ENCODE peak calls at places on chromosomes 2 and 18, in five cellular contexts. One of them, this sample, is unnamed.

GRCh38 chr2:7020468-7020867 is 103.3 kb downstream of the RNF144A start:
- DNase-seq in IMR-90: no peak
- DNase-seq in A549: no peak
- DNase-seq in K562: no peak
- DNase-seq in HepG2: no peak
- DNase-seq in this sample: no peak

GRCh38 chr2:150426315-150426714 is 61.2 kb downstream of the RND3 start:
- DNase-seq in IMR-90: peak
- DNase-seq in A549: no peak
- DNase-seq in K562: no peak
- DNase-seq in HepG2: no peak
- DNase-seq in this sample: no peak

GRCh38 chr2:20125616-20126015 is 74.2 kb upstream of the LAPTM4A start:
- DNase-seq in IMR-90: no peak
- DNase-seq in A549: no peak
- DNase-seq in K562: no peak
- DNase-seq in HepG2: no peak
- DNase-seq in this sample: no peak

GRCh38 chr2:233442028-233442310 is 87.7 kb downstream of the DGKD start:
- DNase-seq in IMR-90: no peak
- DNase-seq in A549: no peak
- DNase-seq in K562: no peak
- DNase-seq in HepG2: no peak
- DNase-seq in this sample: no peak

GRCh38 chr18:944440-944839 is 39.8 kb downstream of the ADCYAP1 start:
- DNase-seq in IMR-90: peak
- DNase-seq in A549: no peak
- DNase-seq in K562: no peak
- DNase-seq in HepG2: no peak
- DNase-seq in this sample: no peak

GRCh38 chr18:26071020-26071419 is 19.4 kb downstream of the SS18 start:
- DNase-seq in IMR-90: no peak
- DNase-seq in A549: no peak
- DNase-seq in K562: no peak
- DNase-seq in HepG2: no peak
- DNase-seq in this sample: no peak

GRCh38 chr18:48319796-48320638 is 89.2 kb downstream of the ZBTB7C start:
- DNase-seq in IMR-90: peak
- DNase-seq in A549: no peak
- DNase-seq in K562: no peak
- DNase-seq in HepG2: no peak
- DNase-seq in this sample: peak

GRCh38 chr2:202831241-202831997 is 40.1 kb downstream of the ICA1L start:
- DNase-seq in IMR-90: peak
- DNase-seq in A549: peak
- DNase-seq in K562: peak
- DNase-seq in HepG2: peak
- DNase-seq in this sample: peak

GRCh38 chr2:108918941-108919341 is 70.1 kb downstream of the EDAR start:
- DNase-seq in IMR-90: no peak
- DNase-seq in A549: no peak
- DNase-seq in K562: no peak
- DNase-seq in HepG2: no peak
- DNase-seq in this sample: no peak

GRCh38 chr2:104476563-104476988 is 377.3 kb upstream of the POU3F3 start:
- DNase-seq in IMR-90: no peak
- DNase-seq in A549: no peak
- DNase-seq in K562: no peak
- DNase-seq in HepG2: peak
- DNase-seq in this sample: no peak

GRCh38 chr2:2686228-2686627 is 355.2 kb upstream of the MYT1L start:
- DNase-seq in IMR-90: no peak
- DNase-seq in A549: no peak
- DNase-seq in K562: no peak
- DNase-seq in HepG2: no peak
- DNase-seq in this sample: no peak

GRCh38 chr2:158510887-158511286 is 54.1 kb downstream of the PKP4 start:
- DNase-seq in IMR-90: no peak
- DNase-seq in A549: no peak
- DNase-seq in K562: no peak
- DNase-seq in HepG2: no peak
- DNase-seq in this sample: no peak

GRCh38 chr2:98445167-98445522 is 487 bp downstream of the INPP4A start:
- DNase-seq in IMR-90: no peak
- DNase-seq in A549: no peak
- DNase-seq in K562: no peak
- DNase-seq in HepG2: no peak
- DNase-seq in this sample: no peak

GRCh38 chr18:50866765-50867164 is 12.2 kb upstream of the ME2 start:
- DNase-seq in IMR-90: no peak
- DNase-seq in A549: no peak
- DNase-seq in K562: no peak
- DNase-seq in HepG2: no peak
- DNase-seq in this sample: no peak

GRCh38 chr2:201923991-201924390 is 109.7 kb upstream of the FZD7 start:
- DNase-seq in IMR-90: no peak
- DNase-seq in A549: no peak
- DNase-seq in K562: no peak
- DNase-seq in HepG2: no peak
- DNase-seq in this sample: no peak

GRCh38 chr2:51981813-51982212 is 949.9 kb upstream of the NRXN1 start:
- DNase-seq in IMR-90: peak
- DNase-seq in A549: no peak
- DNase-seq in K562: no peak
- DNase-seq in HepG2: no peak
- DNase-seq in this sample: no peak

GRCh38 chr2:217652761-217653160 is 350.0 kb downstream of the TNS1 start:
- DNase-seq in IMR-90: peak
- DNase-seq in A549: no peak
- DNase-seq in K562: no peak
- DNase-seq in HepG2: no peak
- DNase-seq in this sample: no peak

GRCh38 chr2:31335921-31336570 is 78.5 kb downstream of the XDH start:
- DNase-seq in IMR-90: peak
- DNase-seq in A549: no peak
- DNase-seq in K562: no peak
- DNase-seq in HepG2: no peak
- DNase-seq in this sample: peak

GRCh38 chr2:231622963-231623362 is 30.3 kb downstream of the TEX44 start:
- DNase-seq in IMR-90: no peak
- DNase-seq in A549: no peak
- DNase-seq in K562: no peak
- DNase-seq in HepG2: no peak
- DNase-seq in this sample: no peak

GRCh38 chr2:100924520-100925451 is 77.3 kb upstream of the RPL31 start:
- DNase-seq in IMR-90: peak
- DNase-seq in A549: no peak
- DNase-seq in K562: no peak
- DNase-seq in HepG2: no peak
- DNase-seq in this sample: no peak

GRCh38 chr2:168552450-168552856 is 96.4 kb downstream of the CERS6 start:
- DNase-seq in IMR-90: no peak
- DNase-seq in A549: no peak
- DNase-seq in K562: no peak
- DNase-seq in HepG2: no peak
- DNase-seq in this sample: no peak

GRCh38 chr2:16068233-16068940 is 128.0 kb downstream of the MYCN start:
- DNase-seq in IMR-90: no peak
- DNase-seq in A549: no peak
- DNase-seq in K562: no peak
- DNase-seq in HepG2: peak
- DNase-seq in this sample: peak

GRCh38 chr2:175575346-175576258 is 394.1 kb upstream of the ATP5MC3 start:
- DNase-seq in IMR-90: no peak
- DNase-seq in A549: no peak
- DNase-seq in K562: no peak
- DNase-seq in HepG2: no peak
- DNase-seq in this sample: no peak

GRCh38 chr2:181140414-181140813 is 160.0 kb downstream of the UBE2E3 start:
- DNase-seq in IMR-90: no peak
- DNase-seq in A549: no peak
- DNase-seq in K562: no peak
- DNase-seq in HepG2: no peak
- DNase-seq in this sample: no peak

GRCh38 chr2:133177196-133177595 is 391.1 kb downstream of the NCKAP5 start:
- DNase-seq in IMR-90: peak
- DNase-seq in A549: no peak
- DNase-seq in K562: no peak
- DNase-seq in HepG2: no peak
- DNase-seq in this sample: no peak

GRCh38 chr2:88329815-88330603 is 122.5 kb downstream of the FOXI3 start:
- DNase-seq in IMR-90: peak
- DNase-seq in A549: no peak
- DNase-seq in K562: no peak
- DNase-seq in HepG2: peak
- DNase-seq in this sample: no peak

GRCh38 chr2:36356990-36357505 is 1.5 kb downstream of the CRIM1 start:
- DNase-seq in IMR-90: peak
- DNase-seq in A549: no peak
- DNase-seq in K562: no peak
- DNase-seq in HepG2: peak
- DNase-seq in this sample: peak

GRCh38 chr2:152499921-152500320 is 164.9 kb downstream of the FMNL2 start:
- DNase-seq in IMR-90: peak
- DNase-seq in A549: no peak
- DNase-seq in K562: no peak
- DNase-seq in HepG2: no peak
- DNase-seq in this sample: peak
- H3K4me2 ChIP-seq in IMR-90: peak
- H3K4me2 ChIP-seq in A549: peak
- H3K4me2 ChIP-seq in K562: no peak
- H3K4me2 ChIP-seq in HepG2: no peak
- H3K4me2 ChIP-seq in this sample: no peak

GRCh38 chr18:31206787-31207381 is 44.2 kb upstream of the DSC1 start:
- DNase-seq in IMR-90: peak
- DNase-seq in A549: peak
- DNase-seq in K562: peak
- DNase-seq in HepG2: peak
- DNase-seq in this sample: peak
- TF ChIP-seq RAD21 in IMR-90: no peak
- TF ChIP-seq RAD21 in A549: peak
- TF ChIP-seq RAD21 in K562: peak
- TF ChIP-seq RAD21 in HepG2: no peak
- TF ChIP-seq RAD21 in this sample: no peak

DNA sequence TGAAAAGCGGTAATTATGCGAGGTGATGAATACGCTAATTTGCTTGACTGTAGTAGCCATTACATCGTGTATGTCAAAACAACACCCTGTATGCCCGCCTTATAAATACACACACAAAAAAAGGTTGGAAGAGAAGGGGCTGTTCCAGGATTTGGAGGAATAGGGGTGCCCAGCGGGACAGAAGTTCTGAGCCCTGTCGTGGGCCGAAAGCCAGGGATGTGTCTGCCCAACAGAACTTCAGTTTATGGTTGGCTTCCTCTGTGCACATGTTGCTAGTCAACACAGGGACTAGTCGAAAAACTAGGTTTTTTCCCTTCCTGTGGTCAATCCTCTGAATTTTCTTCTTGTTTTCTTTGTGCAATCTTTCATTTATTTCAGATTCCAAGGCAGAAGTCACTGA is 182.5 kb downstream of the ACKR3 start:
- DNase-seq in IMR-90: no peak
- DNase-seq in A549: no peak
- DNase-seq in K562: no peak
- DNase-seq in HepG2: no peak
- DNase-seq in this sample: no peak
- H3K4me2 ChIP-seq in IMR-90: no peak
- H3K4me2 ChIP-seq in A549: no peak
- H3K4me2 ChIP-seq in K562: no peak
- H3K4me2 ChIP-seq in HepG2: no peak
- H3K4me2 ChIP-seq in this sample: no peak

GRCh38 chr2:44397447-44397846 is 35.7 kb downstream of the CAMKMT start:
- DNase-seq in IMR-90: no peak
- DNase-seq in A549: no peak
- DNase-seq in K562: no peak
- DNase-seq in HepG2: no peak
- DNase-seq in this sample: no peak
- TF ChIP-seq RAD21 in IMR-90: no peak
- TF ChIP-seq RAD21 in A549: no peak
- TF ChIP-seq RAD21 in K562: no peak
- TF ChIP-seq RAD21 in HepG2: no peak
- TF ChIP-seq RAD21 in this sample: no peak

GRCh38 chr2:68829764-68830163 is 41.4 kb downstream of the BMP10 start:
- DNase-seq in IMR-90: no peak
- DNase-seq in A549: no peak
- DNase-seq in K562: no peak
- DNase-seq in HepG2: no peak
- DNase-seq in this sample: no peak
- H3K4me2 ChIP-seq in IMR-90: no peak
- H3K4me2 ChIP-seq in A549: peak
- H3K4me2 ChIP-seq in K562: peak
- H3K4me2 ChIP-seq in HepG2: no peak
- H3K4me2 ChIP-seq in this sample: peak

GRCh38 chr2:113240915-113241911 is 37.5 kb downstream of the PAX8 start:
- DNase-seq in IMR-90: peak
- DNase-seq in A549: peak
- DNase-seq in K562: peak
- DNase-seq in HepG2: peak
- DNase-seq in this sample: peak
- TF ChIP-seq RAD21 in IMR-90: no peak
- TF ChIP-seq RAD21 in A549: peak
- TF ChIP-seq RAD21 in K562: no peak
- TF ChIP-seq RAD21 in HepG2: no peak
- TF ChIP-seq RAD21 in this sample: no peak